ENCODE peak calls at places on chromosomes 7 and 10, in nine cellular contexts. J is GM19239, I is hepatocyte, Z is activated T-cell treated with anti-CD3 and anti-CD28 coated beads for 1 hour, A is SW480, Q is kidney glomerular epithelial cell, Y is H54, T is fibroblast of the conjunctiva, W is mesendoderm. V is an unnamed sample.

GRCh38 chr10:113958631-113959382 is 84.9 kb upstream of the ADRB1 start:
- DNase-seq in Q (peak; percentile 91), A (peak; percentile 93), W (peak; percentile 75), Z (no peak), J (no peak), I (peak; percentile 91), T (peak; percentile 82), Y (peak; percentile 70), V (no peak)

GRCh38 chr7:121397346-121397745 is 1.2 kb upstream of the FAM3C start:
- DNase-seq in Q (no peak), I (no peak), Z (no peak), Y (no peak), J (no peak), W (no peak), A (peak; percentile 29), T (no peak), V (no peak)

GRCh38 chr10:87660484-87661133 is 931 bp downstream of the PAPSS2 start:
- DNase-seq in Z (no peak), I (peak; percentile 65), J (no peak), T (no peak), Q (no peak), W (no peak), A (peak; percentile 18), Y (no peak), V (no peak)

GRCh38 chr10:88879754-88880286 is at the start of gene STAMBPL1:
- DNase-seq in Q (no peak), A (peak; percentile 32), Z (peak; percentile 62), J (peak; percentile 36), I (peak; percentile 69), Y (peak; percentile 44), W (no peak), T (no peak), V (peak; percentile 79)

GRCh38 chr7:55189878-55190436 is 171.1 kb downstream of the EGFR start:
- DNase-seq in W (no peak), Y (no peak), I (no peak), T (no peak), Z (no peak), J (no peak), Q (no peak), A (no peak), V (no peak)

GRCh38 chr10:11328264-11329054 is 283.0 kb downstream of the USP6NL start:
- DNase-seq in Y (no peak), I (no peak), T (no peak), W (no peak), Z (no peak), J (no peak), A (no peak), Q (no peak), V (no peak)

GRCh38 chr10:72952189-72952900 is 2.3 kb downstream of the PLA2G12B start:
- DNase-seq in Q (no peak), Y (no peak), Z (no peak), I (peak; percentile 51), J (no peak), A (no peak), T (no peak), W (peak; percentile 9), V (no peak)

GRCh38 chr10:89419548-89419947 is 5.2 kb downstream of the IFIT5 start:
- DNase-seq in I (peak; percentile 19), Q (no peak), Y (no peak), Z (no peak), W (peak; percentile 31), A (no peak), T (no peak), J (no peak), V (no peak)

GRCh38 chr7:92695308-92696261 is 105.4 kb upstream of the FAM133B start:
- DNase-seq in Q (peak; percentile 88), J (no peak), T (peak; percentile 91), I (peak; percentile 87), W (peak; percentile 96), Z (no peak), A (peak; percentile 99), Y (peak; percentile 12), V (no peak)

GRCh38 chr7:156516791-156517378 is 123.7 kb upstream of the RNF32 start:
- DNase-seq in A (no peak), I (no peak), Y (no peak), W (no peak), Q (no peak), T (no peak), Z (no peak), J (no peak), V (no peak)

GRCh38 chr10:80356563-80356999 is at the start of the genes DYDC1 and DYDC2:
- DNase-seq in W (peak; percentile 93), T (no peak), J (peak; percentile 23), Y (no peak), A (no peak), Z (no peak), Q (peak; percentile 2), I (peak; percentile 81), V (peak; percentile 34)

GRCh38 chr7:82264752-82265305 is 178.7 kb downstream of the CACNA2D1 start:
- DNase-seq in I (no peak), Z (no peak), W (no peak), J (no peak), Q (no peak), T (no peak), Y (no peak), A (no peak), V (no peak)

GRCh38 chr7:21640150-21640549 is 97.3 kb downstream of the DNAH11 start:
- DNase-seq in I (no peak), Q (no peak), W (no peak), Y (no peak), J (no peak), Z (no peak), A (no peak), T (no peak), V (no peak)

GRCh38 chr10:6239213-6239991 is 36.7 kb downstream of the PFKFB3 start:
- DNase-seq in Q (peak; percentile 96), Y (peak; percentile 91), A (peak; percentile 95), I (peak; percentile 88), J (no peak), T (peak; percentile 89), Z (peak; percentile 35), W (peak; percentile 96), V (peak; percentile 49)

GRCh38 chr10:67618116-67618515 is 77.9 kb downstream of the CTNNA3 start:
- DNase-seq in Q (peak; percentile 34), T (no peak), J (no peak), Z (no peak), Y (no peak), A (no peak), W (no peak), I (no peak), V (no peak)

GRCh38 chr10:46229144-46229563 is 57.6 kb upstream of the ANTXRL start:
- DNase-seq in Y (no peak), I (peak; percentile 54), J (peak; percentile 40), Z (no peak), Q (peak; percentile 21), T (no peak), W (peak; percentile 84), A (peak; percentile 12), V (peak; percentile 21)

GRCh38 chr7:24972991-24973390 is 7.0 kb downstream of the OSBPL3 start:
- DNase-seq in I (no peak), Z (no peak), A (peak; percentile 51), Y (no peak), Q (no peak), T (no peak), W (no peak), J (no peak), V (no peak)

GRCh38 chr10:12243860-12244620 is 48.1 kb downstream of the CDC123 start:
- DNase-seq in T (no peak), Z (no peak), Y (no peak), Q (no peak), J (peak; percentile 26), W (no peak), A (no peak), I (no peak), V (no peak)

GRCh38 chr7:28174442-28174841 is 6.2 kb downstream of the JAZF1 start:
- DNase-seq in I (no peak), Q (no peak), T (no peak), A (no peak), W (no peak), Y (no peak), Z (no peak), J (no peak), V (no peak)

GRCh38 chr7:120407015-120407414 is 134.0 kb downstream of the KCND2 start:
- DNase-seq in Q (no peak), Z (no peak), W (no peak), I (no peak), Y (no peak), J (no peak), T (no peak), A (no peak), V (no peak)

GRCh38 chr10:133257489-133258065 is 19.1 kb downstream of the ADAM8 start:
- DNase-seq in W (peak; percentile 73), Y (no peak), J (no peak), A (peak; percentile 74), Q (peak; percentile 44), T (no peak), I (peak; percentile 78), Z (no peak), V (no peak)

GRCh38 chr10:51092402-51092801 is 18.1 kb downstream of the PRKG1 start:
- DNase-seq in I (peak; percentile 19), Y (no peak), J (no peak), Q (no peak), Z (no peak), W (no peak), A (no peak), T (no peak), V (no peak)

GRCh38 chr7:27364344-27364758 is 121.7 kb downstream of the EVX1 start:
- DNase-seq in A (no peak), Y (no peak), Q (no peak), T (peak; percentile 86), W (no peak), I (peak; percentile 61), J (no peak), Z (no peak), V (no peak)

GRCh38 chr7:76364198-76364584 is 5.4 kb upstream of the YWHAG start:
- DNase-seq in W (peak; percentile 54), T (no peak), Y (peak; percentile 60), J (no peak), A (no peak), I (no peak), Q (no peak), Z (no peak), V (no peak)

GRCh38 chr10:9853405-9854010 is 1164.2 kb upstream of the CELF2 start:
- DNase-seq in Y (no peak), Z (no peak), J (no peak), A (no peak), T (peak; percentile 1), Q (no peak), I (no peak), W (no peak), V (no peak)